ENCODE peak calls at places on chromosomes 2 and 18, in eight cellular contexts. N, E, W, Y, H, S, V and C are unnamed samples.

GRCh38 chr2:128640166-128640846 is 321.6 kb upstream of the HS6ST1 start:
- DNase-seq in N (no peak), E (no peak), W (no peak), Y (no peak), H (no peak), S (no peak), V (no peak), C (no peak)

GRCh38 chr18:11980148-11980554 is 1.2 kb upstream of the IMPA2 start:
- DNase-seq in N (no peak), E (no peak), W (no peak), Y (peak; percentile 67), H (peak; percentile 13), S (no peak), V (no peak), C (no peak)

GRCh38 chr2:126703311-126703710 is 47.4 kb downstream of the GYPC start:
- DNase-seq in N (no peak), E (no peak), W (no peak), Y (no peak), H (no peak), S (no peak), V (no peak), C (no peak)

GRCh38 chr2:8254791-8255447 is 426.9 kb upstream of the ID2 start:
- DNase-seq in N (no peak), E (no peak), W (no peak), Y (no peak), H (no peak), S (no peak), V (no peak), C (no peak)

GRCh38 chr2:108612514-108613183 is 78.4 kb downstream of the LIMS1 start:
- DNase-seq in N (no peak), E (no peak), W (no peak), Y (no peak), H (no peak), S (no peak), V (no peak), C (no peak)

GRCh38 chr2:195496991-195497390 is 160.0 kb upstream of the SLC39A10 start:
- DNase-seq in N (no peak), E (no peak), W (no peak), Y (no peak), H (no peak), S (no peak), V (no peak), C (no peak)

GRCh38 chr2:76212305-76212985 is 501.7 kb upstream of the GCFC2 start:
- DNase-seq in N (no peak), E (no peak), W (no peak), Y (no peak), H (no peak), S (no peak), V (no peak), C (no peak)

GRCh38 chr2:138994502-138994901 is 214.3 kb upstream of the NXPH2 start:
- DNase-seq in N (no peak), E (no peak), W (no peak), Y (no peak), H (no peak), S (no peak), V (no peak), C (no peak)

GRCh38 chr2:105329197-105329554 is 359 bp downstream of the TGFBRAP1 start:
- DNase-seq in N (no peak), E (no peak), W (no peak), Y (no peak), H (no peak), S (no peak), V (no peak), C (no peak)

GRCh38 chr2:59961733-59962132 is 591.7 kb downstream of the BCL11A start:
- DNase-seq in N (no peak), E (no peak), W (no peak), Y (no peak), H (no peak), S (no peak), V (no peak), C (no peak)

GRCh38 chr18:42893991-42894390 is 221.5 kb downstream of the RIT2 start:
- DNase-seq in N (no peak), E (no peak), W (no peak), Y (no peak), H (no peak), S (no peak), V (no peak), C (no peak)

GRCh38 chr2:69163109-69163508 is 150.1 kb downstream of the ANTXR1 start:
- DNase-seq in N (peak; percentile 97), E (peak; percentile 90), W (no peak), Y (peak; percentile 46), H (peak; percentile 88), S (peak; percentile 48), V (no peak), C (peak; percentile 95)

GRCh38 chr2:10387033-10387432 is 61.1 kb downstream of the ODC1 start:
- DNase-seq in N (no peak), E (no peak), W (no peak), Y (no peak), H (no peak), S (no peak), V (no peak), C (no peak)

GRCh38 chr2:47007826-47008225 is 92.2 kb upstream of the MCFD2 start:
- DNase-seq in N (no peak), E (no peak), W (no peak), Y (no peak), H (no peak), S (no peak), V (no peak), C (no peak)

GRCh38 chr18:79518028-79518682 is 122.4 kb downstream of the NFATC1 start:
- DNase-seq in N (no peak), E (no peak), W (no peak), Y (no peak), H (no peak), S (no peak), V (peak; percentile 2), C (no peak)

GRCh38 chr18:63844254-63844653 is 43.3 kb upstream of the SERPINB2 start:
- DNase-seq in N (peak; percentile 7), E (peak; percentile 64), W (no peak), Y (no peak), H (peak; percentile 67), S (no peak), V (no peak), C (peak; percentile 64)

GRCh38 chr2:234348081-234348480 is 148.8 kb downstream of the ARL4C start:
- DNase-seq in N (peak; percentile 26), E (no peak), W (no peak), Y (no peak), H (no peak), S (no peak), V (peak; percentile 17), C (peak; percentile 80)

GRCh38 chr2:152189622-152190495 is 14.3 kb upstream of the STAM2 start:
- DNase-seq in N (peak; percentile 41), E (peak; percentile 75), W (peak; percentile 50), Y (peak; percentile 53), H (peak; percentile 77), S (no peak), V (peak; percentile 36), C (peak; percentile 70)

GRCh38 chr2:198135481-198135934 is 331.1 kb downstream of the PLCL1 start:
- DNase-seq in N (no peak), E (no peak), W (peak; percentile 41), Y (no peak), H (no peak), S (no peak), V (no peak), C (peak; percentile 69)

GRCh38 chr2:75246441-75247167 is 47.3 kb upstream of the TACR1 start:
- DNase-seq in N (peak; percentile 17), E (no peak), W (no peak), Y (no peak), H (peak; percentile 76), S (no peak), V (no peak), C (no peak)

GRCh38 chr18:75324686-75325257 is 102.7 kb downstream of the SMIM21 start:
- DNase-seq in N (no peak), E (no peak), W (no peak), Y (no peak), H (no peak), S (no peak), V (no peak), C (no peak)

GRCh38 chr2:181471783-181472182 is 14.6 kb downstream of the ITGA4 start:
- DNase-seq in N (peak; percentile 45), E (peak; percentile 20), W (no peak), Y (no peak), H (no peak), S (no peak), V (no peak), C (no peak)

GRCh38 chr18:44627245-44627644 is 53.4 kb upstream of the SETBP1 start:
- DNase-seq in N (peak; percentile 61), E (no peak), W (no peak), Y (no peak), H (peak; percentile 1), S (no peak), V (no peak), C (peak; percentile 78)

GRCh38 chr2:37802899-37803379 is 122.1 kb upstream of the RMDN2 start:
- DNase-seq in N (peak; percentile 90), E (peak; percentile 93), W (no peak), Y (no peak), H (peak; percentile 99), S (no peak), V (no peak), C (peak; percentile 91)

GRCh38 chr2:7077660-7078278 is 160.6 kb downstream of the RNF144A start:
- DNase-seq in N (no peak), E (no peak), W (no peak), Y (no peak), H (no peak), S (no peak), V (peak; percentile 46), C (peak; percentile 81)

GRCh38 chr18:22349317-22349898 is 68.3 kb downstream of the CTAGE1 start:
- DNase-seq in N (peak; percentile 12), E (no peak), W (no peak), Y (no peak), H (no peak), S (no peak), V (no peak), C (no peak)
- H3K4me3 ChIP-seq in N (peak overlapping the region; percentile 54), E (peak overlapping the region; percentile 39), W (no peak overlapping the region), Y (peak overlapping the region; percentile 23), H (no peak overlapping the region), S (no peak overlapping the region), V (no peak overlapping the region), C (no peak overlapping the region)

DNA sequence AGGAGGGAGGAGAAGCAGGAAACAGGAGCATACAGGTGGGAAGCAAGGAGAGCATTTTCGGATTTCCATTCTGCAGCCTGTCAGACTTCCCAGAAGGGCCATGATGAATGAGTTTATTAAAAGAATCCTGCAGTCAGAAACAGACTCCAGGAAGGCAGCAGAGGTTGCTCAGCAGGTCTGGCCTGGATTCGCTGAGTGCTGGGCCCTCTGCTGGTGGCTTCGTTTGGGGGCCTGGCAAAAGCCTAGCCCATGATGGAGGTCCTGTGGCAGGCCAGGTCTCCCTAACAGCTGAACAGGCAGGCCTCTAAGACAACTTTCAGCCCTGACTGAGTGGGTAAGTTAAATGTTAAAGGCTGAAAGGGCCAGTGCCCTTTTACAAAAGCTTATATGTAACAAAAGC is 108.2 kb upstream of the CAPN13 start:
- DNase-seq in N (no peak), E (no peak), W (peak; percentile 77), Y (no peak), H (peak; percentile 0), S (no peak), V (peak; percentile 27), C (peak; percentile 1)
- TF ChIP-seq CTCF in N (no peak), E (no peak), W (peak; percentile 22), Y (no peak), H (peak; percentile 17), S (no peak), V (peak; percentile 49), C (peak; percentile 9)

GRCh38 chr2:178718283-178718682 is 88.9 kb downstream of the TTN start:
- DNase-seq in N (no peak), E (no peak), W (no peak), Y (peak; percentile 18), H (no peak), S (no peak), V (no peak), C (no peak)
- H3K4me3 ChIP-seq in N (no peak overlapping the region), E (no peak overlapping the region), W (no peak overlapping the region), Y (no peak overlapping the region), H (no peak overlapping the region), S (no peak overlapping the region), V (no peak overlapping the region), C (no peak overlapping the region)

GRCh38 chr2:67954125-67954748 is 108.6 kb downstream of the C1D start:
- DNase-seq in N (no peak), E (no peak), W (no peak), Y (no peak), H (no peak), S (peak; percentile 44), V (no peak), C (no peak)
- TF ChIP-seq CTCF in N (no peak), E (no peak), W (no peak), Y (no peak), H (no peak), S (no peak), V (no peak), C (no peak)